ENCODE peak calls at places on chromosomes 5 and 9, in nine cellular contexts. T is pancreas, U is A549, I is GM23338, J is AG04450, D is fibroblast of pulmonary artery, X is astrocyte of the spinal cord, Z is heart right ventricle, Q is brain microvascular endothelial cell. H is an unnamed sample.
A peak's percentile ranks its signal among the peaks of the same experiment; 100 is the strongest.

GRCh38 chr9:36825179-36825578 is 208.9 kb downstream of the PAX5 start:
- DNase-seq in U (no peak), Z (no peak), X (no peak), J (no peak), I (no peak), Q (no peak), D (no peak), T (no peak), H (no peak)

GRCh38 chr9:90921104-90921503 is 119.5 kb downstream of the SYK start:
- DNase-seq in U (no peak), X (no peak), I (no peak), T (no peak), D (peak; percentile 22), J (no peak), Q (no peak), Z (peak; percentile 84), H (no peak)

GRCh38 chr9:87214991-87215390 is 267.7 kb upstream of the GAS1 start:
- DNase-seq in T (no peak), D (no peak), X (no peak), J (no peak), Z (no peak), U (no peak), I (no peak), Q (no peak), H (no peak)

GRCh38 chr9:89743576-89744254 is 138.9 kb downstream of the GADD45G start:
- DNase-seq in U (no peak), D (no peak), Q (no peak), Z (no peak), J (no peak), X (no peak), I (peak; percentile 68), T (no peak), H (no peak)

GRCh38 chr5:45062044-45062443 is 253.3 kb downstream of the MRPS30 start:
- DNase-seq in T (no peak), D (no peak), J (no peak), U (no peak), Q (no peak), I (no peak), X (no peak), Z (no peak), H (no peak)

GRCh38 chr5:32630867-32631491 is 45.6 kb downstream of the SUB1 start:
- DNase-seq in I (no peak), Z (no peak), J (no peak), X (no peak), D (no peak), T (no peak), Q (no peak), U (no peak), H (no peak)

GRCh38 chr5:32540446-32540845 is 44.9 kb upstream of the SUB1 start:
- DNase-seq in U (no peak), Q (no peak), I (no peak), T (no peak), X (no peak), J (no peak), Z (no peak), D (no peak), H (no peak)

GRCh38 chr9:100167176-100167575 is 68.1 kb downstream of the INVS start:
- DNase-seq in Z (no peak), I (no peak), Q (peak; percentile 20), D (peak; percentile 16), X (peak; percentile 45), T (no peak), J (no peak), U (no peak), H (no peak)

GRCh38 chr5:107092695-107093094 is 578.0 kb downstream of the EFNA5 start:
- DNase-seq in Q (no peak), X (no peak), T (no peak), I (no peak), J (no peak), D (peak; percentile 10), Z (no peak), U (no peak), H (no peak)

GRCh38 chr5:174733836-174734235 is 9.5 kb downstream of the MSX2 start:
- DNase-seq in D (no peak), U (no peak), Z (no peak), J (no peak), I (no peak), X (no peak), Q (no peak), T (no peak), H (no peak)

DNA sequence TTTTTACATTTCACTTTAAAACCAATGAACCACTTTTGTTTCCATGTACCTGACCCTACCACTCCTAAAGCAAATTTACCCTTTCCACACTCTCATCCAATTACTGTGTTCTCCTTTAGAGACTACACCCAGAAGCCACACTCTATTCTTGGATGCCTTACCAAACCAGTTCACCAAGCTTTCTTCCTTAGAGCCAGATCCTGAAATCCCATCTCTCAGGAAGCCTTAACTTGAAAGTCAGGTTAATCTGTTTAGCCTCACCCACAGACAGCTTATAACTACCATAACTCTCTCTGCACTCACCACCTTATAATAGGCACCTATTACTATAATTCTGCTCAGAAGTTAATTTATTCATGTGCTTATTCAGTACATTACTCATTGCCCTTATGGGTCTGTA is 4.3 kb downstream of the CSNK1A1 start:
- DNase-seq in T (no peak), D (no peak), Q (no peak), X (no peak), J (no peak), Z (no peak), U (no peak), I (no peak), H (no peak)
- H3K4me3 ChIP-seq in T (no peak overlapping the region), D (peak overlapping the region; percentile 23), Q (no peak overlapping the region), X (no peak overlapping the region), J (peak overlapping the region; percentile 36), Z (peak overlapping the region; percentile 86), U (no peak overlapping the region), I (peak overlapping the region; percentile 15), H (no peak overlapping the region)

GRCh38 chr5:948472-949274 is 56.0 kb downstream of the TRIP13 start:
- DNase-seq in Q (no peak), I (no peak), D (no peak), J (no peak), T (no peak), X (no peak), U (no peak), Z (no peak), H (no peak)
- TF ChIP-seq CTCF in Q (no peak), I (no peak), D (no peak), J (no peak), T (no peak), X (no peak), U (no peak), Z (no peak), H (no peak)

GRCh38 chr9:126628146-126628545 is 14.4 kb downstream of the LMX1B start:
- DNase-seq in T (no peak), D (no peak), I (no peak), Z (no peak), U (no peak), J (no peak), X (no peak), Q (no peak), H (no peak)

GRCh38 chr9:126625329-126626116 is 11.8 kb downstream of the LMX1B start:
- DNase-seq in J (no peak), Z (no peak), X (no peak), Q (no peak), I (peak; percentile 57), D (no peak), T (no peak), U (no peak), H (no peak)

GRCh38 chr9:126624453-126624872 is 10.7 kb downstream of the LMX1B start:
- DNase-seq in Z (no peak), D (no peak), T (no peak), Q (no peak), I (peak; percentile 59), J (no peak), U (no peak), X (no peak), H (no peak)

GRCh38 chr9:126624912-126625311 is 11.2 kb downstream of the LMX1B start:
- DNase-seq in Q (no peak), D (no peak), U (no peak), J (no peak), Z (no peak), X (no peak), I (peak; percentile 31), T (no peak), H (no peak)

DNA sequence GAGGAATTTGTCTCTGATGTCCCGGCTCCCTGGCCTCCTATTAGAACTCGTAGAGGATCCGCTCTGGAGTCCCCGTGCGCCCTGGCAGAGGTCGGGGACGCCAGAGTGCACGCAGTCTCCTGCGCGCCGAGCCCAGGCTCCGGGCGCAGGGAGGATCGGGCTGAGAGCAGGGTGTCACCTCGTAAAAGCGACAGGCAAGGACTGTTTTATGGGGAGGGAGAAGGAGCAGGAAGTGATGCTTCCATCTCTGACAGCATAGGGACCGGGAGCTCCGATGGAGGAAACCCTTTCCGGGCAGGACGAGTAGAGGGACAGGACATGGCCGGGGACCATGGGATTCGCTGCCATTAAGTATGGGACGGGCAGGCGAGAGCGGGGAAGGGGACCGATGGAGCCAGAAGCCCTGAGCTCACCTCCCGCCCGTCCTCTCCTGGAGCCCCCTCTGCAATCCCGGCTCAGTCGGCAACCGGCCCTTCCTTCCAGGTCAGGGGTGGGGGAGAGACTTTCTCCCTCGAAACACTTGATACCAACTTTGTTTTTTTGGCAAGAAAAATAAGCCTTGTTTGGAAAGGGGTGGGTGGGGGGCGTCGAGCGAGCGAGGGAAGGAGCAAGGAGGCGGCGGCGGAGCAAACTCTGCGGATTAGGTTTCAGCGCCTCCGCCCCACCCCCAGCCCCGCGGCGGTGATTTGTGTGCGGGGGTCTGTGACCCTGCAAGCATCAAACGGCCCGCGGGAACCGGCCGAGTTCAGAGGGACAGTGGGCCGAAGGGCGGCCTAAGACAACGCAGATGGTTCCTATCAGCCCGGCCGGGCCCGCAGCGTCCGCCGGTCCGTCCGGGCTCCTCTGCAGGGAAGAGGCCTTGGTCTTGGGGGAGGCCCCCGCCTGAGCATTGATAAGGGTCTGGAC is 12.6 kb downstream of the LMX1B start:
- DNase-seq in U (no peak), J (no peak), Q (no peak), T (no peak), D (no peak), X (no peak), Z (no peak), I (peak; percentile 70), H (no peak)
- H3K4me3 ChIP-seq in U (peak overlapping the region; percentile 42), J (no peak overlapping the region), Q (no peak overlapping the region), T (peak overlapping the region; percentile 20), D (no peak overlapping the region), X (no peak overlapping the region), Z (peak overlapping the region; percentile 45), I (peak overlapping the region; percentile 58), H (no peak overlapping the region)

GRCh38 chr5:139271201-139272027 is 22.1 kb upstream of the MATR3 start:
- DNase-seq in D (peak; percentile 93), U (peak; percentile 71), J (peak; percentile 82), Z (no peak), T (no peak), I (no peak), Q (peak; percentile 60), X (peak; percentile 83), H (no peak)

GRCh38 chr5:139273572-139274264 is 19.8 kb upstream of the MATR3 start:
- DNase-seq in J (peak; percentile 55), Z (peak; percentile 90), Q (peak; percentile 68), U (peak; percentile 89), I (peak; percentile 93), D (peak; percentile 86), T (peak; percentile 95), X (peak; percentile 85), H (no peak)

GRCh38 chr5:139272471-139273321 is 20.8 kb upstream of the MATR3 start:
- DNase-seq in U (no peak), I (no peak), T (no peak), D (peak; percentile 27), Z (no peak), X (peak; percentile 32), Q (peak; percentile 28), J (no peak), H (no peak)

GRCh38 chr5:139275536-139276297 is 17.8 kb upstream of the MATR3 start:
- DNase-seq in Q (no peak), I (no peak), U (no peak), Z (no peak), T (no peak), X (no peak), J (no peak), D (no peak), H (no peak)

GRCh38 chr5:139273322-139273571 is 20.3 kb upstream of the MATR3 start:
- DNase-seq in X (no peak), D (no peak), U (peak; percentile 37), I (peak; percentile 62), Q (no peak), T (peak; percentile 60), J (no peak), Z (no peak), H (no peak)
- TF ChIP-seq CTCF in X (no peak), D (no peak), U (no peak), I (no peak), Q (no peak), T (no peak), J (no peak), Z (no peak), H (no peak)